ENCODE peak calls at places on chromosomes 13 and 19, in four cellular contexts. Q, U, T and R are unnamed samples.
A peak's percentile ranks its signal among the peaks of the same experiment; 100 is the strongest.

GRCh38 chr13:20125129-20125782 is 35.6 kb downstream of the GJA3 start:
- DNase-seq in Q (no peak), T (peak; percentile 81), U (peak; percentile 25), R (peak; percentile 62)

GRCh38 chr13:93183302-93183701 is 43.3 kb upstream of the GPC6 start:
- DNase-seq in U (no peak), Q (no peak), T (no peak), R (no peak)

GRCh38 chr19:7010722-7011593 is 10.3 kb downstream of the MBD3L2B start:
- DNase-seq in T (no peak), Q (no peak), U (no peak), R (no peak)

GRCh38 chr19:3604987-3605343 is 1.7 kb downstream of the TBXA2R start:
- DNase-seq in Q (no peak), T (no peak), U (no peak), R (no peak)

GRCh38 chr19:2118438-2118837 is 21.7 kb downstream of the IZUMO4 start:
- DNase-seq in T (no peak), Q (no peak), U (no peak), R (no peak)

GRCh38 chr13:30618186-30618937 is 642 bp downstream of the USPL1 start:
- DNase-seq in T (no peak), Q (no peak), U (no peak), R (peak; percentile 20)

GRCh38 chr19:20259615-20260014 is 92.6 kb downstream of the ZNF486 start:
- DNase-seq in Q (no peak), T (no peak), U (no peak), R (no peak)

GRCh38 chr19:18225702-18226468 is at the start of gene PDE4C:
- DNase-seq in Q (no peak), T (no peak), U (no peak), R (no peak)

GRCh38 chr13:79401259-79402071 is 4.6 kb downstream of the RBM26 start:
- DNase-seq in Q (no peak), T (no peak), U (no peak), R (no peak)

GRCh38 chr13:31431722-31432137 is 232.0 kb downstream of the B3GLCT start:
- DNase-seq in T (peak; percentile 60), Q (peak; percentile 55), U (peak; percentile 4), R (peak; percentile 75)

GRCh38 chr13:101416181-101417042 is at the start of gene NALCN:
- DNase-seq in T (no peak), Q (peak; percentile 25), U (peak; percentile 63), R (peak; percentile 75)

GRCh38 chr19:16378291-16378889 is 53.8 kb downstream of the KLF2 start:
- DNase-seq in T (no peak), Q (no peak), U (no peak), R (no peak)

GRCh38 chr13:24680258-24680920 is at the start of gene ATP12A:
- DNase-seq in U (no peak), T (no peak), Q (no peak), R (no peak)

GRCh38 chr13:109904218-109904617 is 117.8 kb upstream of the IRS2 start:
- DNase-seq in U (no peak), Q (no peak), T (peak; percentile 21), R (no peak)

GRCh38 chr13:109666656-109667448 is 119.5 kb downstream of the IRS2 start:
- DNase-seq in U (peak; percentile 30), Q (no peak), T (peak; percentile 21), R (peak; percentile 70)

GRCh38 chr19:6226444-6227155 is 53.2 kb downstream of the MLLT1 start:
- DNase-seq in Q (no peak), U (no peak), T (no peak), R (no peak)

GRCh38 chr19:1081301-1082164 is 13.6 kb downstream of the POLR2E start:
- DNase-seq in U (no peak), T (no peak), Q (no peak), R (no peak)

GRCh38 chr19:15498910-15499309 is 9.4 kb upstream of the CYP4F22 start:
- DNase-seq in T (no peak), Q (no peak), U (peak; percentile 68), R (no peak)

GRCh38 chr19:17213334-17213733 is 1.8 kb upstream of the USE1 start:
- DNase-seq in T (no peak), U (no peak), Q (no peak), R (no peak)

GRCh38 chr13:74423434-74423833 is 289.2 kb upstream of the KLF12 start:
- DNase-seq in Q (no peak), U (no peak), T (no peak), R (no peak)

GRCh38 chr19:7326105-7326877 is 22.4 kb upstream of the ARHGEF18 start:
- DNase-seq in T (peak; percentile 36), U (no peak), Q (no peak), R (no peak)

GRCh38 chr13:31046711-31047279 is 114.3 kb downstream of the TEX26 start:
- DNase-seq in U (no peak), T (peak; percentile 19), Q (no peak), R (no peak)

GRCh38 chr19:35051796-35052195 is 10.3 kb downstream of the HPN start:
- DNase-seq in Q (no peak), U (no peak), T (no peak), R (no peak)

GRCh38 chr19:42216653-42217521 is 590 bp downstream of the DEDD2 start:
- DNase-seq in T (peak; percentile 11), U (no peak), Q (peak; percentile 46), R (peak; percentile 78)

GRCh38 chr13:77898097-77898496 is 20.5 kb downstream of the EDNRB start:
- DNase-seq in Q (no peak), T (peak; percentile 90), U (no peak), R (no peak)

GRCh38 chr19:40719414-40719894 is 2.5 kb downstream of the ITPKC start:
- DNase-seq in T (peak; percentile 31), U (no peak), Q (no peak), R (no peak)

GRCh38 chr13:60584976-60585375 is 188.0 kb downstream of the TDRD3 start:
- DNase-seq in Q (peak; percentile 26), U (no peak), T (peak; percentile 56), R (no peak)

GRCh38 chr19:1009976-1010538 is 9.8 kb downstream of the GRIN3B start:
- DNase-seq in T (no peak), U (no peak), Q (no peak), R (no peak)

GRCh38 chr19:4504874-4505569 is 13.3 kb downstream of the PLIN4 start:
- DNase-seq in U (no peak), T (peak; percentile 49), Q (no peak), R (no peak)

GRCh38 chr19:54696117-54696548 is 28.1 kb upstream of the KIR3DL3 start:
- DNase-seq in Q (no peak), U (no peak), T (no peak), R (no peak)

GRCh38 chr13:36999054-36999927 is at the start of gene ALG5:
- DNase-seq in U (peak; percentile 44), T (peak; percentile 83), Q (peak; percentile 85), R (peak; percentile 95)

GRCh38 chr13:98478134-98479129 is 98.5 kb downstream of the STK24 start:
- DNase-seq in U (peak; percentile 61), T (peak; percentile 54), Q (no peak), R (no peak)

GRCh38 chr19:14542721-14543328 is 13.4 kb downstream of the TECR start:
- DNase-seq in U (no peak), Q (no peak), T (peak; percentile 65), R (peak; percentile 44)

GRCh38 chr13:59975807-59976445 is 187.8 kb downstream of the DIAPH3 start:
- DNase-seq in U (no peak), Q (no peak), T (no peak), R (no peak)

GRCh38 chr19:12792048-12792852 is 964 bp downstream of the JUNB start:
- DNase-seq in Q (peak; percentile 58), T (peak; percentile 54), U (no peak), R (peak; percentile 44)

GRCh38 chr19:18386543-18387251 is 739 bp downstream of the GDF15 start:
- DNase-seq in U (no peak), T (no peak), Q (no peak), R (peak; percentile 79)